ENCODE peak calls at places on chromosomes 2 and 18, in ten cellular contexts. One of them, this sample, is unnamed.

GRCh38 chr2:69464575-69464974 is 27.3 kb upstream of the NFU1 start:
- DNase-seq in fibroblast of mammary gland: peak
- DNase-seq in AG10803: peak
- DNase-seq in upper lobe of right lung: no peak
- DNase-seq in AG04450: peak
- DNase-seq in NB4: no peak
- DNase-seq in cardiac fibroblast: peak
- DNase-seq in cardiac muscle cell: peak
- DNase-seq in hepatocyte: peak
- DNase-seq in WERI-Rb-1: peak
- DNase-seq in this sample: peak

GRCh38 chr2:43003702-43004101 is 211.3 kb upstream of the HAAO start:
- DNase-seq in hepatocyte: no peak
- DNase-seq in cardiac fibroblast: no peak
- DNase-seq in NB4: no peak
- DNase-seq in AG10803: no peak
- DNase-seq in AG04450: no peak
- DNase-seq in fibroblast of mammary gland: no peak
- DNase-seq in upper lobe of right lung: no peak
- DNase-seq in cardiac muscle cell: no peak
- DNase-seq in WERI-Rb-1: no peak
- DNase-seq in this sample: no peak

GRCh38 chr2:150484461-150484931 is 3.0 kb downstream of the RND3 start:
- DNase-seq in cardiac muscle cell: peak
- DNase-seq in WERI-Rb-1: no peak
- DNase-seq in cardiac fibroblast: peak
- DNase-seq in fibroblast of mammary gland: no peak
- DNase-seq in hepatocyte: no peak
- DNase-seq in AG10803: peak
- DNase-seq in AG04450: no peak
- DNase-seq in upper lobe of right lung: no peak
- DNase-seq in NB4: no peak
- DNase-seq in this sample: peak

GRCh38 chr2:165633431-165633830 is 160.6 kb downstream of the GALNT3 start:
- DNase-seq in AG10803: no peak
- DNase-seq in fibroblast of mammary gland: no peak
- DNase-seq in WERI-Rb-1: peak
- DNase-seq in upper lobe of right lung: no peak
- DNase-seq in AG04450: no peak
- DNase-seq in cardiac muscle cell: no peak
- DNase-seq in cardiac fibroblast: no peak
- DNase-seq in hepatocyte: no peak
- DNase-seq in NB4: no peak
- DNase-seq in this sample: no peak

GRCh38 chr2:139585133-139585532 is 804.9 kb upstream of the NXPH2 start:
- DNase-seq in upper lobe of right lung: no peak
- DNase-seq in AG10803: no peak
- DNase-seq in WERI-Rb-1: no peak
- DNase-seq in AG04450: no peak
- DNase-seq in cardiac muscle cell: no peak
- DNase-seq in fibroblast of mammary gland: no peak
- DNase-seq in cardiac fibroblast: no peak
- DNase-seq in NB4: no peak
- DNase-seq in hepatocyte: no peak
- DNase-seq in this sample: no peak

GRCh38 chr2:118670868-118671267 is 176.6 kb downstream of the EN1 start:
- DNase-seq in AG04450: no peak
- DNase-seq in upper lobe of right lung: no peak
- DNase-seq in fibroblast of mammary gland: peak
- DNase-seq in NB4: no peak
- DNase-seq in cardiac muscle cell: peak
- DNase-seq in hepatocyte: peak
- DNase-seq in cardiac fibroblast: peak
- DNase-seq in WERI-Rb-1: no peak
- DNase-seq in AG10803: peak
- DNase-seq in this sample: no peak

GRCh38 chr2:156649596-156649995 is 213.4 kb downstream of the GPD2 start:
- DNase-seq in cardiac fibroblast: peak
- DNase-seq in AG10803: no peak
- DNase-seq in NB4: no peak
- DNase-seq in fibroblast of mammary gland: peak
- DNase-seq in upper lobe of right lung: no peak
- DNase-seq in WERI-Rb-1: no peak
- DNase-seq in cardiac muscle cell: peak
- DNase-seq in AG04450: no peak
- DNase-seq in hepatocyte: peak
- DNase-seq in this sample: no peak

GRCh38 chr2:194054262-194054767 is 1602.7 kb upstream of the SLC39A10 start:
- DNase-seq in AG10803: no peak
- DNase-seq in upper lobe of right lung: no peak
- DNase-seq in hepatocyte: no peak
- DNase-seq in cardiac fibroblast: no peak
- DNase-seq in WERI-Rb-1: no peak
- DNase-seq in AG04450: no peak
- DNase-seq in NB4: no peak
- DNase-seq in fibroblast of mammary gland: no peak
- DNase-seq in cardiac muscle cell: no peak
- DNase-seq in this sample: no peak

GRCh38 chr2:64534363-64534762 is 10.2 kb downstream of the AFTPH start:
- DNase-seq in hepatocyte: no peak
- DNase-seq in AG10803: no peak
- DNase-seq in WERI-Rb-1: no peak
- DNase-seq in AG04450: no peak
- DNase-seq in NB4: peak
- DNase-seq in fibroblast of mammary gland: no peak
- DNase-seq in upper lobe of right lung: no peak
- DNase-seq in cardiac muscle cell: no peak
- DNase-seq in cardiac fibroblast: no peak
- DNase-seq in this sample: no peak

GRCh38 chr18:64872710-64873458 is 724.0 kb upstream of the LINC00305 start:
- DNase-seq in cardiac fibroblast: no peak
- DNase-seq in upper lobe of right lung: no peak
- DNase-seq in fibroblast of mammary gland: no peak
- DNase-seq in hepatocyte: no peak
- DNase-seq in cardiac muscle cell: no peak
- DNase-seq in NB4: no peak
- DNase-seq in AG04450: no peak
- DNase-seq in WERI-Rb-1: no peak
- DNase-seq in AG10803: no peak
- DNase-seq in this sample: no peak

GRCh38 chr18:43236921-43237320 is 40.4 kb downstream of the SYT4 start:
- DNase-seq in WERI-Rb-1: no peak
- DNase-seq in fibroblast of mammary gland: no peak
- DNase-seq in NB4: no peak
- DNase-seq in AG04450: no peak
- DNase-seq in upper lobe of right lung: no peak
- DNase-seq in hepatocyte: no peak
- DNase-seq in AG10803: no peak
- DNase-seq in cardiac muscle cell: peak
- DNase-seq in cardiac fibroblast: peak
- DNase-seq in this sample: peak

GRCh38 chr2:124501575-124502152 is 476.6 kb downstream of the CNTNAP5 start:
- DNase-seq in cardiac muscle cell: no peak
- DNase-seq in hepatocyte: no peak
- DNase-seq in WERI-Rb-1: no peak
- DNase-seq in AG04450: no peak
- DNase-seq in AG10803: no peak
- DNase-seq in cardiac fibroblast: no peak
- DNase-seq in upper lobe of right lung: no peak
- DNase-seq in NB4: no peak
- DNase-seq in fibroblast of mammary gland: no peak
- DNase-seq in this sample: no peak

GRCh38 chr2:135839713-135840112 is 2.7 kb upstream of the LCT start:
- DNase-seq in AG10803: peak
- DNase-seq in cardiac fibroblast: peak
- DNase-seq in upper lobe of right lung: no peak
- DNase-seq in cardiac muscle cell: peak
- DNase-seq in AG04450: peak
- DNase-seq in hepatocyte: no peak
- DNase-seq in WERI-Rb-1: peak
- DNase-seq in NB4: no peak
- DNase-seq in fibroblast of mammary gland: peak
- DNase-seq in this sample: no peak

GRCh38 chr18:74589021-74589420 is 8.6 kb upstream of the ZNF407 start:
- DNase-seq in fibroblast of mammary gland: no peak
- DNase-seq in NB4: peak
- DNase-seq in cardiac muscle cell: no peak
- DNase-seq in WERI-Rb-1: no peak
- DNase-seq in hepatocyte: no peak
- DNase-seq in cardiac fibroblast: no peak
- DNase-seq in upper lobe of right lung: no peak
- DNase-seq in AG04450: no peak
- DNase-seq in AG10803: no peak
- DNase-seq in this sample: peak

GRCh38 chr2:86039178-86039962 is 66.3 kb downstream of the POLR1A start:
- DNase-seq in cardiac muscle cell: no peak
- DNase-seq in hepatocyte: no peak
- DNase-seq in NB4: no peak
- DNase-seq in upper lobe of right lung: peak
- DNase-seq in cardiac fibroblast: no peak
- DNase-seq in AG10803: no peak
- DNase-seq in WERI-Rb-1: no peak
- DNase-seq in fibroblast of mammary gland: no peak
- DNase-seq in AG04450: no peak
- DNase-seq in this sample: no peak

GRCh38 chr2:128531856-128532255 is 213.2 kb upstream of the HS6ST1 start:
- DNase-seq in NB4: peak
- DNase-seq in WERI-Rb-1: no peak
- DNase-seq in upper lobe of right lung: no peak
- DNase-seq in AG04450: no peak
- DNase-seq in fibroblast of mammary gland: peak
- DNase-seq in AG10803: no peak
- DNase-seq in cardiac fibroblast: no peak
- DNase-seq in cardiac muscle cell: no peak
- DNase-seq in hepatocyte: no peak
- DNase-seq in this sample: no peak

GRCh38 chr2:160984426-160985077 is 175.7 kb upstream of the TANK start:
- DNase-seq in NB4: no peak
- DNase-seq in hepatocyte: no peak
- DNase-seq in cardiac fibroblast: peak
- DNase-seq in WERI-Rb-1: no peak
- DNase-seq in upper lobe of right lung: no peak
- DNase-seq in cardiac muscle cell: peak
- DNase-seq in AG04450: no peak
- DNase-seq in AG10803: peak
- DNase-seq in fibroblast of mammary gland: no peak
- DNase-seq in this sample: no peak

DNA sequence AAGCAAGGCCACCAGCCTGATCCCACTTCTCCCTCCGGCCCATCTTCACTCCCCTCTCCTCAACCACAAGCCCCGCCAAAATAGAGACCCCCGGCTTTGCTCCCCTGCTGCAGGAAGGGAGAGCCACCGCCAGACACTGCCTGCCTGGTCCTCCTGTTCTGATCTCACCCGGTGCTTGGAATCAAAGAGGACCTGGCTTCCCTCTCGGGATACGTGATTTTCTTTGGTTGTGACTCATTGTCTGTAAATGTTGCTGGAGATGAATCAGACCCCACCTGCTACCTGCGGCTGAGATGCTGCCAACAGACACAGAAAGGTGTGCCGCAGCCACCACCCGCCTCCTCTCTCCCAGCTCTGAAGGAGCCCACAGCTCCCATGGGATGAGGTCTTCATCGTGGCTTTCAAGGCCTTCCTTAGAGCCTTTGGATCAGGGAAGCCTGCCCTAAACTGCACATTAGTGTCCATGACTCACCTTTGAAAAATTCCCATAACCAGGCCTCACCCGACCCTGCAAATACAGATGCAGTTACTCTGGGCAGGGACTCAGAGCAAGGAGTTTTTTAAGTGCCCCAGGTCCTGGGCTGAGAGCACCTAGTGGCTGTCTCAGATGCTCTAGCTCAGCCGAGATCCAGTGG is 79.4 kb upstream of the ZNF532 start:
- DNase-seq in WERI-Rb-1: no peak
- DNase-seq in AG10803: peak
- DNase-seq in hepatocyte: peak
- DNase-seq in fibroblast of mammary gland: peak
- DNase-seq in cardiac muscle cell: peak
- DNase-seq in AG04450: peak
- DNase-seq in NB4: no peak
- DNase-seq in cardiac fibroblast: peak
- DNase-seq in upper lobe of right lung: no peak
- DNase-seq in this sample: peak
- H3K4me3 ChIP-seq in WERI-Rb-1: no peak
- H3K4me3 ChIP-seq in AG10803: no peak
- H3K4me3 ChIP-seq in hepatocyte: no peak
- H3K4me3 ChIP-seq in fibroblast of mammary gland: no peak
- H3K4me3 ChIP-seq in cardiac muscle cell: no peak
- H3K4me3 ChIP-seq in AG04450: no peak
- H3K4me3 ChIP-seq in NB4: no peak
- H3K4me3 ChIP-seq in cardiac fibroblast: no peak
- H3K4me3 ChIP-seq in upper lobe of right lung: no peak
- H3K4me3 ChIP-seq in this sample: peak

GRCh38 chr2:12202702-12203101 is 456.3 kb downstream of the LPIN1 start:
- DNase-seq in NB4: no peak
- DNase-seq in upper lobe of right lung: no peak
- DNase-seq in AG10803: peak
- DNase-seq in cardiac muscle cell: peak
- DNase-seq in AG04450: peak
- DNase-seq in cardiac fibroblast: peak
- DNase-seq in hepatocyte: peak
- DNase-seq in fibroblast of mammary gland: peak
- DNase-seq in WERI-Rb-1: no peak
- DNase-seq in this sample: no peak
- TF ChIP-seq CTCF in NB4: no peak
- TF ChIP-seq CTCF in upper lobe of right lung: no peak
- TF ChIP-seq CTCF in AG10803: no peak
- TF ChIP-seq CTCF in cardiac muscle cell: peak
- TF ChIP-seq CTCF in AG04450: peak
- TF ChIP-seq CTCF in cardiac fibroblast: peak
- TF ChIP-seq CTCF in hepatocyte: no peak
- TF ChIP-seq CTCF in fibroblast of mammary gland: peak
- TF ChIP-seq CTCF in WERI-Rb-1: no peak
- TF ChIP-seq CTCF in this sample: no peak

GRCh38 chr2:11340717-11341116 is 3.7 kb downstream of the ROCK2 start:
- DNase-seq in upper lobe of right lung: no peak
- DNase-seq in WERI-Rb-1: no peak
- DNase-seq in cardiac fibroblast: no peak
- DNase-seq in cardiac muscle cell: no peak
- DNase-seq in fibroblast of mammary gland: no peak
- DNase-seq in AG10803: no peak
- DNase-seq in hepatocyte: no peak
- DNase-seq in NB4: no peak
- DNase-seq in AG04450: no peak
- DNase-seq in this sample: no peak
- H3K4me3 ChIP-seq in upper lobe of right lung: peak
- H3K4me3 ChIP-seq in WERI-Rb-1: no peak
- H3K4me3 ChIP-seq in cardiac fibroblast: no peak
- H3K4me3 ChIP-seq in cardiac muscle cell: no peak
- H3K4me3 ChIP-seq in fibroblast of mammary gland: no peak
- H3K4me3 ChIP-seq in AG10803: peak
- H3K4me3 ChIP-seq in hepatocyte: no peak
- H3K4me3 ChIP-seq in NB4: peak
- H3K4me3 ChIP-seq in AG04450: no peak
- H3K4me3 ChIP-seq in this sample: no peak

DNA sequence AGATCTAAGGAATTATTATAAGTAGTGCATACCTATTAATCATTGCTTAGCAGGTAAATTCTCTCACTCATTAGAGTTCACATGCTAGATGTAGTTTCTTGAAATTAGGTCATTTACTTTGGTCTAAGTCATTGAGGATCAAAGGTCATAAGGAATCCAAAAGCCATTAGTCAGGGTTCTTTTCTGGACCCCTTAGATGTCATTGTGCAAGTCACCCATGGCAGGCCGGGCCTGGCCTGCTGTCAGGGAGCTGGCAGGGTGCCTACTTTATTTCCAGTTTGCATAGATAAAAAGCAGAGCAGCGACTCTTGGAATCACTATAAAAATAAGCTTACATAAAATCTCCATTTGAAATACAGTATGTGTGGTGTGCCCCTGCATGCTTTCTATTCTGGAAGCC is 91.2 kb downstream of the MEIS1 start:
- DNase-seq in hepatocyte: peak
- DNase-seq in WERI-Rb-1: no peak
- DNase-seq in cardiac muscle cell: peak
- DNase-seq in NB4: no peak
- DNase-seq in upper lobe of right lung: no peak
- DNase-seq in cardiac fibroblast: peak
- DNase-seq in fibroblast of mammary gland: no peak
- DNase-seq in AG10803: no peak
- DNase-seq in AG04450: no peak
- DNase-seq in this sample: no peak
- TF ChIP-seq CTCF in hepatocyte: no peak
- TF ChIP-seq CTCF in WERI-Rb-1: no peak
- TF ChIP-seq CTCF in cardiac muscle cell: no peak
- TF ChIP-seq CTCF in NB4: no peak
- TF ChIP-seq CTCF in upper lobe of right lung: no peak
- TF ChIP-seq CTCF in cardiac fibroblast: no peak
- TF ChIP-seq CTCF in fibroblast of mammary gland: no peak
- TF ChIP-seq CTCF in AG10803: no peak
- TF ChIP-seq CTCF in AG04450: no peak
- TF ChIP-seq CTCF in this sample: no peak

This sample was measured in epithelial cell of esophagus.